ENCODE peak calls at places on chromosome 2, in seven cellular contexts. One of them, this sample, is unnamed.

GRCh38 chr2:71696381-71696780 is 243.0 kb downstream of the DYSF start:
- DNase-seq in GM12878: no peak
- DNase-seq in H1: no peak
- DNase-seq in K562: no peak
- DNase-seq in HepG2: no peak
- DNase-seq in HCT116: no peak
- DNase-seq in SK-N-SH: no peak
- DNase-seq in this sample: no peak

GRCh38 chr2:118830121-118830520 is 17.3 kb downstream of the EN1 start:
- DNase-seq in H1: no peak
- DNase-seq in HCT116: no peak
- DNase-seq in K562: no peak
- DNase-seq in HepG2: no peak
- DNase-seq in SK-N-SH: no peak
- DNase-seq in GM12878: no peak
- DNase-seq in this sample: no peak

GRCh38 chr2:202096736-202097135 is 23.7 kb downstream of the KIAA2012 start:
- DNase-seq in HepG2: no peak
- DNase-seq in K562: no peak
- DNase-seq in SK-N-SH: no peak
- DNase-seq in HCT116: no peak
- DNase-seq in H1: no peak
- DNase-seq in GM12878: no peak
- DNase-seq in this sample: no peak

GRCh38 chr2:214126135-214126534 is 284.7 kb upstream of the VWC2L start:
- DNase-seq in H1: no peak
- DNase-seq in GM12878: no peak
- DNase-seq in K562: no peak
- DNase-seq in HepG2: no peak
- DNase-seq in SK-N-SH: no peak
- DNase-seq in HCT116: peak
- DNase-seq in this sample: peak

GRCh38 chr2:152755029-152755428 is 36.6 kb downstream of the ARL6IP6 start:
- DNase-seq in HepG2: no peak
- DNase-seq in HCT116: no peak
- DNase-seq in H1: peak
- DNase-seq in GM12878: peak
- DNase-seq in SK-N-SH: no peak
- DNase-seq in K562: no peak
- DNase-seq in this sample: peak

GRCh38 chr2:232976176-232976575 is 36.9 kb downstream of the NGEF start:
- DNase-seq in HepG2: no peak
- DNase-seq in K562: no peak
- DNase-seq in SK-N-SH: no peak
- DNase-seq in GM12878: no peak
- DNase-seq in H1: no peak
- DNase-seq in HCT116: no peak
- DNase-seq in this sample: no peak

GRCh38 chr2:207166349-207167128 is 791 bp upstream of the KLF7 start:
- DNase-seq in HepG2: peak
- DNase-seq in SK-N-SH: peak
- DNase-seq in H1: peak
- DNase-seq in GM12878: no peak
- DNase-seq in HCT116: no peak
- DNase-seq in K562: peak
- DNase-seq in this sample: peak

GRCh38 chr2:74865770-74866674 is 32.1 kb downstream of the HK2 start:
- DNase-seq in K562: no peak
- DNase-seq in HepG2: peak
- DNase-seq in H1: no peak
- DNase-seq in GM12878: no peak
- DNase-seq in HCT116: peak
- DNase-seq in SK-N-SH: no peak
- DNase-seq in this sample: no peak

GRCh38 chr2:75598572-75599155 is 37.9 kb upstream of the EVA1A start:
- DNase-seq in GM12878: no peak
- DNase-seq in HepG2: no peak
- DNase-seq in K562: no peak
- DNase-seq in SK-N-SH: no peak
- DNase-seq in H1: no peak
- DNase-seq in HCT116: no peak
- DNase-seq in this sample: no peak

GRCh38 chr2:64525323-64525625 is 1.1 kb downstream of the AFTPH start:
- DNase-seq in H1: no peak
- DNase-seq in SK-N-SH: no peak
- DNase-seq in K562: peak
- DNase-seq in GM12878: no peak
- DNase-seq in HCT116: no peak
- DNase-seq in HepG2: peak
- DNase-seq in this sample: peak

GRCh38 chr2:121611730-121612705 is 37.2 kb downstream of the CLASP1 start:
- DNase-seq in HepG2: no peak
- DNase-seq in K562: no peak
- DNase-seq in HCT116: no peak
- DNase-seq in H1: no peak
- DNase-seq in GM12878: no peak
- DNase-seq in SK-N-SH: no peak
- DNase-seq in this sample: no peak

GRCh38 chr2:214497489-214497888 is 86.6 kb downstream of the VWC2L start:
- DNase-seq in HepG2: no peak
- DNase-seq in K562: no peak
- DNase-seq in GM12878: no peak
- DNase-seq in SK-N-SH: no peak
- DNase-seq in H1: no peak
- DNase-seq in HCT116: no peak
- DNase-seq in this sample: no peak

GRCh38 chr2:181848356-181848876 is 43.1 kb upstream of the ITPRID2 start:
- DNase-seq in GM12878: no peak
- DNase-seq in SK-N-SH: no peak
- DNase-seq in K562: no peak
- DNase-seq in H1: no peak
- DNase-seq in HepG2: no peak
- DNase-seq in HCT116: no peak
- DNase-seq in this sample: peak

GRCh38 chr2:233117351-233117750 is 57.2 kb downstream of the INPP5D start:
- DNase-seq in GM12878: no peak
- DNase-seq in HepG2: no peak
- DNase-seq in SK-N-SH: no peak
- DNase-seq in K562: no peak
- DNase-seq in HCT116: no peak
- DNase-seq in H1: no peak
- DNase-seq in this sample: peak

GRCh38 chr2:220068877-220069276 is 441.4 kb downstream of the SLC4A3 start:
- DNase-seq in HepG2: no peak
- DNase-seq in H1: no peak
- DNase-seq in HCT116: no peak
- DNase-seq in SK-N-SH: no peak
- DNase-seq in GM12878: no peak
- DNase-seq in K562: no peak
- DNase-seq in this sample: no peak

GRCh38 chr2:216603010-216603883 is 30.0 kb upstream of the IGFBP2 start:
- DNase-seq in HCT116: no peak
- DNase-seq in SK-N-SH: no peak
- DNase-seq in GM12878: no peak
- DNase-seq in HepG2: no peak
- DNase-seq in H1: no peak
- DNase-seq in K562: no peak
- DNase-seq in this sample: no peak

GRCh38 chr2:75054296-75054695 is 95.9 kb downstream of the POLE4 start:
- DNase-seq in K562: no peak
- DNase-seq in GM12878: no peak
- DNase-seq in H1: no peak
- DNase-seq in SK-N-SH: no peak
- DNase-seq in HepG2: no peak
- DNase-seq in HCT116: no peak
- DNase-seq in this sample: no peak

GRCh38 chr2:235766206-235766794 is 272.5 kb downstream of the AGAP1 start:
- DNase-seq in HepG2: peak
- DNase-seq in GM12878: no peak
- DNase-seq in K562: peak
- DNase-seq in SK-N-SH: peak
- DNase-seq in HCT116: peak
- DNase-seq in H1: peak
- DNase-seq in this sample: peak

GRCh38 chr2:230591850-230592249 is 120.8 kb upstream of the CAB39 start:
- DNase-seq in H1: no peak
- DNase-seq in GM12878: no peak
- DNase-seq in HCT116: no peak
- DNase-seq in K562: no peak
- DNase-seq in HepG2: no peak
- DNase-seq in SK-N-SH: no peak
- DNase-seq in this sample: no peak

GRCh38 chr2:145464901-145465300 is 945.0 kb upstream of the ZEB2 start:
- DNase-seq in HCT116: no peak
- DNase-seq in K562: no peak
- DNase-seq in GM12878: no peak
- DNase-seq in H1: no peak
- DNase-seq in SK-N-SH: no peak
- DNase-seq in HepG2: no peak
- DNase-seq in this sample: no peak

GRCh38 chr2:64646007-64646880 is 7.5 kb downstream of the SERTAD2 start:
- DNase-seq in HCT116: peak
- DNase-seq in H1: peak
- DNase-seq in K562: no peak
- DNase-seq in HepG2: peak
- DNase-seq in SK-N-SH: peak
- DNase-seq in GM12878: peak
- DNase-seq in this sample: peak

GRCh38 chr2:241558532-241559488 is at the start of gene BOK:
- DNase-seq in HepG2: peak
- DNase-seq in K562: peak
- DNase-seq in GM12878: no peak
- DNase-seq in H1: peak
- DNase-seq in SK-N-SH: peak
- DNase-seq in HCT116: peak
- DNase-seq in this sample: peak

GRCh38 chr2:241272298-241272721 is 43.2 kb downstream of the HDLBP start:
- DNase-seq in HCT116: no peak
- DNase-seq in HepG2: no peak
- DNase-seq in GM12878: no peak
- DNase-seq in H1: no peak
- DNase-seq in K562: peak
- DNase-seq in SK-N-SH: peak
- DNase-seq in this sample: peak

GRCh38 chr2:145547620-145548019 is 1027.7 kb upstream of the ZEB2 start:
- DNase-seq in H1: no peak
- DNase-seq in SK-N-SH: no peak
- DNase-seq in HCT116: no peak
- DNase-seq in HepG2: no peak
- DNase-seq in K562: no peak
- DNase-seq in GM12878: no peak
- DNase-seq in this sample: no peak

GRCh38 chr2:146821836-146822316 is 1023.0 kb upstream of the ACVR2A start:
- DNase-seq in GM12878: no peak
- DNase-seq in HCT116: no peak
- DNase-seq in HepG2: no peak
- DNase-seq in SK-N-SH: no peak
- DNase-seq in H1: no peak
- DNase-seq in K562: no peak
- DNase-seq in this sample: no peak

GRCh38 chr2:190535586-190535985 is 1.1 kb upstream of the NEMP2 start:
- DNase-seq in SK-N-SH: no peak
- DNase-seq in HepG2: no peak
- DNase-seq in K562: no peak
- DNase-seq in H1: no peak
- DNase-seq in HCT116: no peak
- DNase-seq in GM12878: no peak
- DNase-seq in this sample: no peak
- H2AFZ ChIP-seq in SK-N-SH: peak
- H2AFZ ChIP-seq in HepG2: no peak
- H2AFZ ChIP-seq in K562: no peak
- H2AFZ ChIP-seq in H1: no peak
- H2AFZ ChIP-seq in HCT116: no peak
- H2AFZ ChIP-seq in GM12878: no peak
- H2AFZ ChIP-seq in this sample: no peak

GRCh38 chr2:102061962-102062795 is 70.4 kb downstream of the IL1R2 start:
- DNase-seq in SK-N-SH: no peak
- DNase-seq in H1: no peak
- DNase-seq in GM12878: no peak
- DNase-seq in K562: peak
- DNase-seq in HepG2: no peak
- DNase-seq in HCT116: no peak
- DNase-seq in this sample: no peak

GRCh38 chr2:102064679-102065674 is 73.2 kb downstream of the IL1R2 start:
- DNase-seq in GM12878: no peak
- DNase-seq in SK-N-SH: peak
- DNase-seq in HepG2: peak
- DNase-seq in H1: no peak
- DNase-seq in K562: peak
- DNase-seq in HCT116: no peak
- DNase-seq in this sample: no peak

GRCh38 chr2:102063948-102064678 is 72.4 kb downstream of the IL1R2 start:
- DNase-seq in H1: no peak
- DNase-seq in GM12878: no peak
- DNase-seq in SK-N-SH: peak
- DNase-seq in HepG2: peak
- DNase-seq in HCT116: peak
- DNase-seq in K562: peak
- DNase-seq in this sample: peak

GRCh38 chr2:102062802-102063201 is 71.0 kb downstream of the IL1R2 start:
- DNase-seq in H1: no peak
- DNase-seq in K562: peak
- DNase-seq in HepG2: no peak
- DNase-seq in HCT116: no peak
- DNase-seq in GM12878: no peak
- DNase-seq in SK-N-SH: no peak
- DNase-seq in this sample: no peak

GRCh38 chr2:102063360-102063947 is 71.7 kb downstream of the IL1R2 start:
- DNase-seq in HepG2: no peak
- DNase-seq in GM12878: no peak
- DNase-seq in K562: peak
- DNase-seq in HCT116: no peak
- DNase-seq in H1: no peak
- DNase-seq in SK-N-SH: no peak
- DNase-seq in this sample: no peak
- H3K4me3 ChIP-seq in HepG2: no peak
- H3K4me3 ChIP-seq in GM12878: no peak
- H3K4me3 ChIP-seq in K562: no peak
- H3K4me3 ChIP-seq in HCT116: no peak
- H3K4me3 ChIP-seq in H1: no peak
- H3K4me3 ChIP-seq in SK-N-SH: no peak
- H3K4me3 ChIP-seq in this sample: no peak

GRCh38 chr2:171523339-171523931 is 1.2 kb downstream of the CYBRD1 start:
- DNase-seq in GM12878: no peak
- DNase-seq in HepG2: peak
- DNase-seq in SK-N-SH: peak
- DNase-seq in H1: peak
- DNase-seq in K562: peak
- DNase-seq in HCT116: peak
- DNase-seq in this sample: peak
- TF ChIP-seq POLR2AphosphoS5 in GM12878: no peak
- TF ChIP-seq POLR2AphosphoS5 in HepG2: no peak
- TF ChIP-seq POLR2AphosphoS5 in SK-N-SH: no peak
- TF ChIP-seq POLR2AphosphoS5 in H1: no peak
- TF ChIP-seq POLR2AphosphoS5 in K562: peak
- TF ChIP-seq POLR2AphosphoS5 in HCT116: no peak
- TF ChIP-seq POLR2AphosphoS5 in this sample: peak

GRCh38 chr2:109647636-109648035 is 33.5 kb downstream of the SOWAHC start:
- DNase-seq in HCT116: no peak
- DNase-seq in SK-N-SH: no peak
- DNase-seq in K562: no peak
- DNase-seq in HepG2: no peak
- DNase-seq in H1: no peak
- DNase-seq in GM12878: no peak
- DNase-seq in this sample: no peak
- H2AFZ ChIP-seq in HCT116: no peak
- H2AFZ ChIP-seq in SK-N-SH: peak
- H2AFZ ChIP-seq in K562: no peak
- H2AFZ ChIP-seq in HepG2: peak
- H2AFZ ChIP-seq in H1: peak
- H2AFZ ChIP-seq in GM12878: no peak
- H2AFZ ChIP-seq in this sample: peak